ENCODE peak calls at places on chromosome X, in six cellular contexts. K, W, J, A, U and N are unnamed samples.
A peak's percentile ranks its signal among the peaks of the same experiment; 100 is the strongest.

GRCh38 chrX:75746891-75747639 is 38.0 kb downstream of the MAGEE2 start:
- DNase-seq in A (peak; percentile 64), K (peak; percentile 1), W (no peak), J (peak; percentile 4), U (peak; percentile 17), N (no peak)

GRCh38 chrX:96985046-96985445 is 101.3 kb downstream of the RPA4 start:
- DNase-seq in W (no peak), A (no peak), K (no peak), J (no peak), U (no peak), N (peak; percentile 25)

GRCh38 chrX:44143061-44143602 is 169.9 kb upstream of the NDP start:
- DNase-seq in U (no peak), J (peak; percentile 0), A (no peak), K (no peak), W (no peak), N (no peak)

GRCh38 chrX:74922922-74923321 is 2.3 kb downstream of the NEXMIF start:
- DNase-seq in A (no peak), W (peak; percentile 69), K (no peak), U (no peak), J (no peak), N (no peak)

GRCh38 chrX:19107035-19107434 is 15.2 kb downstream of the ADGRG2 start:
- DNase-seq in W (no peak), U (no peak), J (no peak), K (no peak), A (no peak), N (no peak)

GRCh38 chrX:37905436-37906147 is 58.2 kb upstream of the DYNLT3 start:
- DNase-seq in U (peak; percentile 45), A (peak; percentile 15), W (no peak), J (peak; percentile 1), K (no peak), N (peak; percentile 30)

GRCh38 chrX:331145-331771 is 12.7 kb upstream of the GTPBP6 start:
- DNase-seq in K (no peak), W (no peak), J (no peak), U (no peak), A (peak; percentile 69), N (peak; percentile 28)

GRCh38 chrX:44036336-44036735 is 63.1 kb upstream of the NDP start:
- DNase-seq in W (no peak), U (no peak), J (no peak), A (no peak), K (no peak), N (peak; percentile 55)

GRCh38 chrX:16786791-16787735 is 797 bp downstream of the TXLNG start:
- DNase-seq in K (no peak), A (peak; percentile 68), U (no peak), W (no peak), J (peak; percentile 64), N (no peak)

GRCh38 chrX:18874560-18875255 is 109.2 kb downstream of the PHKA2 start:
- DNase-seq in J (no peak), K (no peak), A (no peak), U (no peak), W (no peak), N (no peak)

GRCh38 chrX:76454456-76454927 is 27.0 kb downstream of the MAGEE1 start:
- DNase-seq in W (no peak), A (peak; percentile 6), K (peak; percentile 4), U (peak; percentile 23), J (peak; percentile 1), N (peak; percentile 9)

GRCh38 chrX:21153503-21153902 is 220.7 kb upstream of the CNKSR2 start:
- DNase-seq in A (no peak), U (peak; percentile 10), K (no peak), W (no peak), J (no peak), N (peak; percentile 4)

GRCh38 chrX:74434336-74434735 is 13.0 kb downstream of the SLC16A2 start:
- DNase-seq in J (no peak), W (no peak), A (no peak), U (no peak), K (no peak), N (no peak)

GRCh38 chrX:38999967-39000745 is 198.9 kb downstream of the MID1IP1 start:
- DNase-seq in A (peak; percentile 39), U (no peak), W (no peak), K (no peak), J (no peak), N (peak; percentile 31)

GRCh38 chrX:66022742-66023725 is 16.8 kb downstream of the VSIG4 start:
- DNase-seq in A (no peak), W (no peak), U (peak; percentile 7), J (peak; percentile 73), K (no peak), N (no peak)

GRCh38 chrX:122046815-122047214 is 999.4 kb downstream of the GLUD2 start:
- DNase-seq in K (no peak), U (no peak), W (no peak), A (no peak), J (no peak), N (no peak)

GRCh38 chrX:102138064-102138463 is 4.2 kb downstream of the TCEAL6 start:
- DNase-seq in K (no peak), U (no peak), A (no peak), J (no peak), W (no peak), N (no peak)

GRCh38 chrX:46169808-46170207 is 375.4 kb downstream of the ZNF674 start:
- DNase-seq in K (no peak), A (no peak), U (no peak), J (no peak), W (no peak), N (no peak)

GRCh38 chrX:1118572-1119199 is 93.8 kb downstream of the CRLF2 start:
- DNase-seq in U (no peak), A (no peak), K (no peak), W (no peak), J (no peak), N (no peak)

GRCh38 chrX:153549807-153550206 is 32.4 kb downstream of the ATP2B3 start:
- DNase-seq in K (no peak), U (no peak), J (no peak), A (no peak), W (no peak), N (no peak)

GRCh38 chrX:126170715-126171114 is 4.6 kb upstream of the DCAF12L2 start:
- DNase-seq in U (peak; percentile 3), A (no peak), J (no peak), K (no peak), W (no peak), N (no peak)

GRCh38 chrX:109199726-109200125 is 282.2 kb downstream of the GUCY2F start:
- DNase-seq in A (no peak), U (no peak), W (no peak), J (no peak), K (no peak), N (no peak)

GRCh38 chrX:27863813-27864212 is 56.0 kb downstream of the MAGEB10 start:
- DNase-seq in K (no peak), U (no peak), J (no peak), W (no peak), A (no peak), N (no peak)

DNA sequence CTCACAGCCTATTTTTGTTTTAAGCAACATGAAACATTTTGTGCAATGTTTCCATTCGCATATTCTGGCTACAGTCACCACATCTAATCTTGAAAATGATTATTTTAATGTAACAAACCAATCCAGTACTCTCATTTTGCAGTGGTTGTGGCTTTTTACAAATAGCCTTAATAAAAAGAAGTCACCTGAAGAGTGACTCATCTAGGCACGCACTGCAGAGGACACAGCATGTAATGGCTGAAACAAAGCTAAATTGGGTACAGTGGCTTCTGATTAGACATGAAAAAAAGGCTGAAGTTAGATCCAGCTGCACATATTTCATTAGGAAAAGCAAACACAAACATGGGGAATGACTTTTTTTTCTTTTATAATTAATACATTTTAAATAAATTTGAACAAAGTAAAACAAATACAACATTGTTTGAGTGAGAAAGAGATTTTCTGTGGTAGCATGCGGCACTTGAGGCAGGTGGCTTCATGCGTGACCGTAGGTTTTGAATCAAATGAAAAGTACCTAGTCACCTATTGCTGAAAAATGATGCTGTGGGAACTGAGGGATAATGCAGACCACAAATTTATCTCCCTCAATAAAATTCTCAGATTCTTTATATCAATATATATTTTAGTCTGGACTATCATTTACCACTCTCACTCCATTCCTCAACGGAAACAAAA is 240.8 kb upstream of the DDX53 start:
- DNase-seq in J (no peak), W (no peak), U (no peak), A (no peak), K (no peak), N (no peak)
- TF ChIP-seq SMC3 in J (no peak), W (no peak), U (no peak), A (no peak), K (no peak), N (no peak)

GRCh38 chrX:118286066-118286758 is 59.7 kb upstream of the WDR44 start:
- DNase-seq in W (no peak), U (peak; percentile 31), J (no peak), K (no peak), A (no peak), N (no peak)
- TF ChIP-seq SMC3 in W (no peak), U (no peak), J (no peak), K (no peak), A (no peak), N (no peak)

GRCh38 chrX:70878925-70879324 is 29.6 kb downstream of the TEX11 start:
- DNase-seq in A (no peak), U (no peak), J (no peak), K (no peak), W (peak; percentile 1), N (no peak)
- TF ChIP-seq SMC3 in A (no peak), U (no peak), J (no peak), K (no peak), W (no peak), N (no peak)

DNA sequence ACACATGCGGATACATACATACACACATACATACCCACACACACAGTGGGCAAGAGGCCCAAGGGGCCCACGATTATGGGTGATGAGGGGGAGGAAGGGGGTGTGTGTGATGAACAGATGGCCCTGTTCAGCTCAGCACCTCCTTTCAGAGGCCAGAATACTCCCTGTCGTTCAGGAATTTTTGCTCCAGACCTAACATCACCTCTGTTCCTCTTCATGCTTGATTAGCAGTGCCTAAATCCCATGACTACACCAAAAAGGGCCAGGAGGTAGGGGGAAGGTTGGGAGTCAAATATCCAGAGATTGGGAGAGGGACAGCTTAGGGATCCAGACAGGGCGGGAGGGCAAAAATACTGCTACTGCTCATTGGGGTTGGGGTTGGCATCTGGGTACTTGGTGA is 42.7 kb downstream of the SMC1A start:
- DNase-seq in U (no peak), W (no peak), A (no peak), J (no peak), K (no peak), N (no peak)
- TF ChIP-seq SMC3 in U (no peak), W (no peak), A (no peak), J (no peak), K (no peak), N (no peak)

GRCh38 chrX:103571121-103571520 is 14.2 kb upstream of the TCEAL4 start:
- DNase-seq in K (no peak), J (no peak), W (no peak), A (no peak), U (no peak), N (no peak)

GRCh38 chrX:103571726-103572125 is 13.6 kb upstream of the TCEAL4 start:
- DNase-seq in J (no peak), W (no peak), K (no peak), A (no peak), U (no peak), N (no peak)

GRCh38 chrX:103573205-103573604 is 12.1 kb upstream of the TCEAL4 start:
- DNase-seq in U (no peak), J (no peak), W (no peak), A (no peak), K (no peak), N (no peak)
- TF ChIP-seq SMC3 in U (no peak), J (no peak), W (no peak), A (no peak), K (no peak), N (no peak)

GRCh38 chrX:77658886-77659285 is 127.1 kb downstream of the ATRX start:
- DNase-seq in W (no peak), J (no peak), A (no peak), U (no peak), K (no peak), N (no peak)
- TF ChIP-seq SMC3 in W (no peak), J (no peak), A (no peak), U (no peak), K (no peak), N (no peak)